ENCODE peak calls at places on chromosome 20, in six cellular contexts. Q is stomach; M is cardiac fibroblast; A is upper lobe of left lung; Y is CD8-positive, alpha-beta T cell; F is heart right ventricle. I is an unnamed sample.

GRCh38 chr20:50077818-50078601 is 34.9 kb downstream of the UBE2V1 start:
- DNase-seq in Q (no peak), A (peak; percentile 17), F (no peak), M (no peak), Y (no peak), I (no peak)

GRCh38 chr20:46010491-46011405 is 2.0 kb downstream of the MMP9 start:
- DNase-seq in M (no peak), Q (no peak), A (peak; percentile 84), F (no peak), Y (peak; percentile 38), I (no peak)

GRCh38 chr20:49814057-49814675 is 1.5 kb downstream of the SLC9A8 start:
- DNase-seq in Q (no peak), A (no peak), M (no peak), F (no peak), Y (no peak), I (no peak)

GRCh38 chr20:48582361-48582991 is 245.3 kb downstream of the PREX1 start:
- DNase-seq in M (no peak), Q (no peak), F (no peak), A (no peak), Y (no peak), I (no peak)

GRCh38 chr20:34083137-34083536 is 28.9 kb downstream of the EIF2S2 start:
- DNase-seq in Y (no peak), M (peak; percentile 96), A (peak; percentile 74), Q (peak; percentile 75), F (peak; percentile 84), I (peak; percentile 94)

GRCh38 chr20:45629496-45630100 is at the start of gene WFDC10A:
- DNase-seq in Y (peak; percentile 12), A (no peak), M (peak; percentile 64), F (peak; percentile 15), Q (peak; percentile 44), I (peak; percentile 44)

GRCh38 chr20:33139467-33139866 is 28.5 kb upstream of the BPIFA2 start:
- DNase-seq in Q (peak; percentile 21), M (no peak), F (no peak), A (no peak), Y (no peak), I (no peak)

GRCh38 chr20:58330692-58331091 is 21.2 kb downstream of the RAB22A start:
- DNase-seq in Y (no peak), Q (no peak), A (no peak), M (no peak), F (peak; percentile 22), I (peak; percentile 36)

GRCh38 chr20:57573176-57573575 is 12.3 kb downstream of the PCK1 start:
- DNase-seq in A (no peak), F (no peak), Y (no peak), M (no peak), Q (no peak), I (no peak)

GRCh38 chr20:9143926-9144325 is 75.0 kb downstream of the PLCB4 start:
- DNase-seq in A (no peak), M (peak; percentile 21), F (no peak), Q (no peak), Y (no peak), I (peak; percentile 45)

GRCh38 chr20:39968495-39968894 is 720.5 kb downstream of the MAFB start:
- DNase-seq in Q (no peak), M (no peak), A (no peak), Y (no peak), F (no peak), I (no peak)

GRCh38 chr20:58712116-58712822 is 19.7 kb downstream of the NPEPL1 start:
- DNase-seq in Y (no peak), Q (peak; percentile 17), F (no peak), A (no peak), M (no peak), I (no peak)

GRCh38 chr20:47237715-47238114 is 118.8 kb downstream of the ZMYND8 start:
- DNase-seq in Q (no peak), F (no peak), M (no peak), A (no peak), Y (no peak), I (no peak)
- H3K4me3 ChIP-seq in Q (no peak overlapping the region), F (no peak overlapping the region), M (no peak overlapping the region), A (no peak overlapping the region), Y (no peak overlapping the region), I (no peak overlapping the region)

DNA sequence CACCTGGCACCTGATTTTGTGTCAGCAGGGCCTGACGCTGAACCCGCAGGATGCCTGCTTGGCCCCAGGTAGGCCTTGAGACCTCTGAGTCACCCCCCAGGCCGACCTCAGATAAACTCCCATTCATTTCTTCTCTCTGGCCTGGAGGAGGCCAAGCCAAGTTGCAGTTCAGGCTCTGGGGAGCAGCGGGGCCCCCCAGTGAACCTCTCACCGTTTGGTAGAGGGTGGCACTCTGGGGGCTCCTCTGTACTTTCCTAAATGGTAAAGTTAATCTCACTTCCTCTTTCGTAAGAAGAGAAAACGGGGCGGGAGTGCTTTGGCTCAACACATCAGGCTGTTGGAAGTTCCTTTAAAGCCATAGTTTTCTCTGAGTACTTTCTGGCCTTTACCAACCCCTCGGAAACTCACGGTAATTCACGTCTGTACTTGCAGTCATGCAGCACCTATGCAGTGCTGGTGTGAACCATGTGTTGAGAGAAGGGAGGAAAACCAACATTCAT is 2.8 kb downstream of the SIRPA start:
- DNase-seq in Y (no peak), A (no peak), F (no peak), Q (no peak), M (peak; percentile 30), I (peak; percentile 52)
- H3K4me3 ChIP-seq in Y (no peak overlapping the region), A (no peak overlapping the region), F (no peak overlapping the region), Q (peak overlapping the region; percentile 9), M (no peak overlapping the region), I (peak overlapping the region; percentile 23)

DNA sequence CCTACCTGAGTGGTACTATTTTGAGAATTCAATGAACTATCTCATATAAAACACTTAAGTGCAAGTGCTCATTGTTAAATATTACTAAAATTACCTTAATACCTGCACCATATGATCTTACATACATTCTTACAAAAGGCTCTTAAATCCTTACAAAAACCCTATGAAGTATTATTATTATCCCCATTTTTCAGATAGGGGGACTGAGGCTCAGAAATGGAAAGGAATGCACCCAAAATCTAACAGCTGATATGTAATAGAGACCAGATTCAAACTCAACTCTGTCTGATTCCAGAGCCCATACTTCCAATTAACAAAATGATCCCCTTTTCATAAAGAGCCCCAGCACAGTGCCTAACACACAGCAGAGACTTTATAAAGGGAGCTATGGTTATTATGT is 17.5 kb downstream of the BCL2L1 start:
- DNase-seq in Y (no peak), A (no peak), M (no peak), F (no peak), Q (no peak), I (no peak)
- H3K4me3 ChIP-seq in Y (no peak overlapping the region), A (no peak overlapping the region), M (no peak overlapping the region), F (no peak overlapping the region), Q (no peak overlapping the region), I (no peak overlapping the region)

GRCh38 chr20:24943731-24944130 is 5.3 kb upstream of the CST7 start:
- DNase-seq in Y (no peak), A (no peak), F (no peak), M (no peak), Q (no peak), I (no peak)
- H3K4me3 ChIP-seq in Y (no peak overlapping the region), A (no peak overlapping the region), F (no peak overlapping the region), M (no peak overlapping the region), Q (no peak overlapping the region), I (no peak overlapping the region)

GRCh38 chr20:63032026-63032800 is 25.4 kb upstream of the BHLHE23 start:
- DNase-seq in A (peak; percentile 61), Q (no peak), F (no peak), M (no peak), Y (no peak), I (no peak)

GRCh38 chr20:63033635-63034510 is 27.1 kb upstream of the BHLHE23 start:
- DNase-seq in A (peak; percentile 40), M (no peak), F (no peak), Y (no peak), Q (no peak), I (no peak)

GRCh38 chr20:63031251-63032014 is 24.7 kb upstream of the BHLHE23 start:
- DNase-seq in Q (no peak), M (no peak), Y (no peak), F (no peak), A (peak; percentile 63), I (no peak)

GRCh38 chr20:63035284-63036185 is 28.8 kb upstream of the BHLHE23 start:
- DNase-seq in M (no peak), A (peak; percentile 61), Q (no peak), Y (no peak), F (no peak), I (no peak)

GRCh38 chr20:63032861-63033634 is 26.3 kb upstream of the BHLHE23 start:
- DNase-seq in M (no peak), Q (no peak), A (peak; percentile 67), F (no peak), Y (no peak), I (no peak)
- H3K4me3 ChIP-seq in M (no peak overlapping the region), Q (no peak overlapping the region), A (no peak overlapping the region), F (no peak overlapping the region), Y (peak overlapping the region; percentile 31), I (no peak overlapping the region)

DNA sequence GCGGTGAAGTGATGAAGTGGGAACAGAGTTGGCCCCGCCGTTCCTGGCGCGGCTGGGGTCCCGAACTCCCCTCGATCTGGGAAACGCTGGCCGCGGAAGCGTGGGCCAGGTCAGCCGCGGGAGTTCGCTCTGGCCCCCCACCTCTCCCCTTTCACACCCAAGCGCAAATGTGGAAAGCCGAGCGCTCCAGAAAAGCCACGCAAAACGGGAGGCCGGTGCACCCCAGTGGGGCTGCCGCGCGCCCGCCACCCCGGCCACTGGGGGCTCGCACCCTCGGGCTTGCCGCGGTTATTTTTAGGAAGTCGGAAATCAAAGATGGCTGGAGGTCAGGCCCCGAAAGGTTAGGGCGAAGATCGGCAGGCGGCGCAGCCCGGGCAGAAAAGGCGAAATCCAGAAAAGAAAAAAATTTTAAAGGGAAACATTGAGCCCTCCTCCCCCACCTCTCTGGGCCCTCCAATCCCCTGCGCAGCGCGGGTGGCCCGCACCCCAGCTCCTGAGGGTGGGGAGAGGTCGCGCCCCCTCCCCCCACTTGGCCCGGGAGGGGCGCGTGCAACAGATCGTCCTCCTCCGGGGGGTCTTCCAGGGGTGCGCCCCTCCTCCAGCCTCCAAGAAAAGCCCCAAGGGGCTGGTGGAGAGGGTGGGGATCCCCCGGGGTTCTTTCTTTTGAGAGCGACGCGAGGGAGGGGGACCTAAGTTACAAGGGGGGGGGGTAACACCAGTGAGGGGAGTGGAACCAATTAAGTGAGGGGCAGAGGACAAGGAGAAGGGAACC is 915 bp downstream of the SALL4 start:
- DNase-seq in A (peak; percentile 80), Q (peak; percentile 23), Y (no peak), M (peak; percentile 15), F (no peak), I (no peak)
- H3K4me3 ChIP-seq in A (no peak overlapping the region), Q (peak overlapping the region; percentile 37), Y (no peak overlapping the region), M (peak overlapping the region; percentile 47), F (peak overlapping the region; percentile 52), I (peak overlapping the region; percentile 66)

DNA sequence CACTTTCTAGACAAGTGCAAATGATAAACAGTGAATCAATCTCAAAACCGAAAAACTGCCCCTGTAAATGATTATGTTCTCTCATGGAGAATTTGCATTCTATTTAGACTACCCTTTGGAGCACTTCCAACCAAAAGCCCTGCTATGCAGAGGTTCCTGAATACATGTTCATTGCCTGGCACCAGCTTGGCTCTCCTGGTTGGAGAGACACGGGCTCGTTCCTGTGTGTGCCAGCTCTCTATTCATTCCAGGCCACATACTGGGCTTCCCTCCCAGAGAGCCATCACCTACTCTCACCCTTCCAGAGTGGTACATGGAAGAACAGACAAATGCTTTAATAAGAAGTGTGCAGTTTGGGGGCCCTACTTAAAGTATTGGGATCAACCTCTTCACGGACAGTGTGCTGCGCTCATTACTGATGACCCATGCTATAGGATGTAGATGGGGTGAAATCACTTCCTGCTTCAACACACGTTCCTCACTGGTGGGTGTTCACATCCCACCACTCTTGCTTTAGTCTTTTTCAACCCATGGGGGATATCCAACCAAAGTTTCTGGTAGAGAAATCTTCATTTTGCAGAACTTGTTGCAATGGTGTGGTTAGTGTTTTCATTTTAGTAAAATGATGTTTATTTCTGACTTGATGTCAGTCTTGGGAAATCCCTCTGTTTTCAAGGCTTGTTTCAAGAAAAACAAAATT is 38.5 kb upstream of the NAA20 start:
- DNase-seq in M (no peak), F (peak; percentile 66), Y (no peak), Q (no peak), A (no peak), I (no peak)
- H3K4me3 ChIP-seq in M (peak overlapping the region; percentile 72), F (no peak overlapping the region), Y (no peak overlapping the region), Q (peak overlapping the region; percentile 7), A (no peak overlapping the region), I (peak overlapping the region; percentile 98)

I was measured in AG10803.